ENCODE peak calls at places on chromosomes 12 and 14, in five cellular contexts. S is upper lobe of right lung, Y is glutamatergic neuron, Q is dorsolateral prefrontal cortex, H is hepatocyte. D is an unnamed sample.

GRCh38 chr14:64303471-64303917 is 9.3 kb upstream of the ESR2 start:
- DNase-seq in S (no peak), Y (no peak), Q (no peak), H (peak), D (no peak)

GRCh38 chr14:75648066-75648838 is 12.4 kb downstream of the ERG28 start:
- DNase-seq in S (peak), Y (no peak), Q (peak), H (peak), D (no peak)

GRCh38 chr12:107207931-107208515 is 114.7 kb upstream of the CRY1 start:
- DNase-seq in S (no peak), Y (no peak), Q (no peak), H (no peak), D (no peak)

GRCh38 chr12:57476993-57477709 is 2.5 kb downstream of the ARHGAP9 start:
- DNase-seq in S (no peak), Y (no peak), Q (no peak), H (no peak), D (peak)

GRCh38 chr12:89243786-89244185 is 108.5 kb downstream of the DUSP6 start:
- DNase-seq in S (no peak), Y (no peak), Q (no peak), H (no peak), D (no peak)

GRCh38 chr12:88644946-88645702 is 64.9 kb upstream of the KITLG start:
- DNase-seq in S (no peak), Y (no peak), Q (no peak), H (no peak), D (no peak)

GRCh38 chr14:33348510-33348909 is 409.8 kb downstream of the NPAS3 start:
- DNase-seq in S (no peak), Y (no peak), Q (no peak), H (no peak), D (no peak)

GRCh38 chr14:106843951-106844483 is 1317.6 kb downstream of the TMEM121 start:
- DNase-seq in S (peak), Y (no peak), Q (no peak), H (no peak), D (peak)

GRCh38 chr12:97173672-97174385 is 266.8 kb downstream of the NEDD1 start:
- DNase-seq in S (no peak), Y (no peak), Q (no peak), H (no peak), D (no peak)

GRCh38 chr12:121278450-121279375 is 17.8 kb downstream of the CAMKK2 start:
- DNase-seq in S (no peak), Y (no peak), Q (no peak), H (no peak), D (no peak)

GRCh38 chr14:97408937-97409860 is 612.0 kb downstream of the VRK1 start:
- DNase-seq in S (no peak), Y (no peak), Q (no peak), H (no peak), D (peak)

GRCh38 chr14:32319368-32320049 is 9.6 kb upstream of the AKAP6 start:
- DNase-seq in S (no peak), Y (no peak), Q (no peak), H (no peak), D (no peak)

GRCh38 chr12:101793401-101793800 is 37.4 kb downstream of the GNPTAB start:
- DNase-seq in S (no peak), Y (no peak), Q (no peak), H (no peak), D (peak)

GRCh38 chr12:86331012-86331411 is 74.8 kb upstream of the MGAT4C start:
- DNase-seq in S (no peak), Y (no peak), Q (no peak), H (no peak), D (no peak)

GRCh38 chr14:51607677-51608076 is 44.0 kb upstream of the FRMD6 start:
- DNase-seq in S (no peak), Y (no peak), Q (no peak), H (peak), D (no peak)

GRCh38 chr14:90717916-90718315 is 98.3 kb downstream of the TTC7B start:
- DNase-seq in S (no peak), Y (no peak), Q (no peak), H (no peak), D (no peak)

GRCh38 chr14:106842687-106843086 is 1316.3 kb downstream of the TMEM121 start:
- DNase-seq in S (no peak), Y (no peak), Q (no peak), H (no peak), D (no peak)

GRCh38 chr12:119176267-119177055 is 2.3 kb upstream of the HSPB8 start:
- DNase-seq in S (peak), Y (peak), Q (peak), H (peak), D (peak)

GRCh38 chr12:81992461-81992860 is 233.3 kb upstream of the PPFIA2 start:
- DNase-seq in S (no peak), Y (peak), Q (peak), H (peak), D (peak)

GRCh38 chr12:47192046-47192445 is 112.3 kb upstream of the AMIGO2 start:
- DNase-seq in S (no peak), Y (no peak), Q (no peak), H (no peak), D (no peak)

GRCh38 chr14:96824283-96824682 is 27.1 kb downstream of the VRK1 start:
- DNase-seq in S (no peak), Y (no peak), Q (no peak), H (no peak), D (no peak)

GRCh38 chr12:90048918-90049317 is 340.3 kb upstream of the ATP2B1 start:
- DNase-seq in S (no peak), Y (no peak), Q (no peak), H (no peak), D (no peak)

GRCh38 chr14:85514487-85514886 is 15.5 kb upstream of the FLRT2 start:
- DNase-seq in S (no peak), Y (no peak), Q (no peak), H (no peak), D (no peak)

GRCh38 chr14:90705052-90705392 is 111.2 kb downstream of the TTC7B start:
- DNase-seq in S (no peak), Y (no peak), Q (no peak), H (no peak), D (no peak)

GRCh38 chr12:96240656-96241055 is 46.5 kb downstream of the ELK3 start:
- DNase-seq in S (no peak), Y (no peak), Q (no peak), H (no peak), D (no peak)

GRCh38 chr14:55446127-55446736 is 5.8 kb upstream of the TBPL2 start:
- DNase-seq in S (no peak), Y (peak), Q (peak), H (peak), D (peak)

GRCh38 chr14:49995162-49995561 is 102.3 kb downstream of the ARF6 start:
- DNase-seq in S (no peak), Y (no peak), Q (no peak), H (no peak), D (no peak)

GRCh38 chr14:95482967-95483842 is 33.2 kb downstream of the SYNE3 start:
- DNase-seq in S (no peak), Y (no peak), Q (peak), H (peak), D (no peak)

GRCh38 chr12:125143491-125143890 is 78.3 kb downstream of the AACS start:
- DNase-seq in S (no peak), Y (no peak), Q (peak), H (no peak), D (no peak)

GRCh38 chr12:125137776-125138344 is 72.6 kb downstream of the AACS start:
- DNase-seq in S (no peak), Y (no peak), Q (no peak), H (no peak), D (no peak)

GRCh38 chr12:125142601-125143000 is 77.4 kb downstream of the AACS start:
- DNase-seq in S (no peak), Y (no peak), Q (no peak), H (no peak), D (no peak)

GRCh38 chr12:125140239-125140917 is 75.1 kb downstream of the AACS start:
- DNase-seq in S (no peak), Y (no peak), Q (no peak), H (no peak), D (no peak)

GRCh38 chr12:125140918-125141573 is 75.8 kb downstream of the AACS start:
- DNase-seq in S (no peak), Y (no peak), Q (no peak), H (no peak), D (no peak)
- TF ChIP-seq CTCF in S (no peak), Y (no peak), Q (no peak), H (no peak), D (no peak)

GRCh38 chr14:71399057-71399487 is 491.8 kb downstream of the PCNX1 start:
- DNase-seq in S (no peak), Y (no peak), Q (no peak), H (no peak), D (peak)

GRCh38 chr14:71408362-71409035 is 501.2 kb downstream of the PCNX1 start:
- DNase-seq in S (no peak), Y (no peak), Q (no peak), H (no peak), D (no peak)

GRCh38 chr14:71400821-71401447 is 493.7 kb downstream of the PCNX1 start:
- DNase-seq in S (no peak), Y (no peak), Q (no peak), H (no peak), D (no peak)

GRCh38 chr14:71405676-71406075 is 498.4 kb downstream of the PCNX1 start:
- DNase-seq in S (no peak), Y (no peak), Q (no peak), H (no peak), D (no peak)

DNA sequence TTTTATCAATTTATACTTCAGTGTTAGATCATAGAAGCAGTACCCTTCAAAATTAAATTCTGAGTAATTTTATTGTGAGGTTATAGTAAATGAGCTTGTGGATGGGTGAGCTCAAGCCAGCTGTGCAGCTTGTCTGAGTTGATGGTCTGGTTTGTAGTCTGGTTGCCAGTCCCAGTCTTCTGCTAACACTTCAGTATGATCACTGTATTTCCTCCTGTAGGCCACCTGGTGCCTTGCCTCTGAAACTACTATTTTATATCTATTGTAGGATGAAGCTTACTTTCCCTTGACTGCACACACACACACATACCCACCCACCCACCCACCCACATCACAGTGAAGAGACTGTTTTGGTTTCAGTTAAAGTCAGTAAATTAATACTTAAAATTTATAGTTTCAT is 496.4 kb downstream of the PCNX1 start:
- DNase-seq in S (no peak), Y (no peak), Q (no peak), H (no peak), D (peak)
- TF ChIP-seq CTCF in S (peak), Y (no peak), Q (no peak), H (no peak), D (peak)

GRCh38 chr12:58519839-58520238 is 400.5 kb downstream of the LRIG3 start:
- DNase-seq in S (no peak), Y (no peak), Q (no peak), H (no peak), D (no peak)

GRCh38 chr12:58521152-58521551 is 399.2 kb downstream of the LRIG3 start:
- DNase-seq in S (no peak), Y (no peak), Q (no peak), H (no peak), D (no peak)

GRCh38 chr12:58523360-58523759 is 396.9 kb downstream of the LRIG3 start:
- DNase-seq in S (no peak), Y (no peak), Q (peak), H (no peak), D (no peak)

DNA sequence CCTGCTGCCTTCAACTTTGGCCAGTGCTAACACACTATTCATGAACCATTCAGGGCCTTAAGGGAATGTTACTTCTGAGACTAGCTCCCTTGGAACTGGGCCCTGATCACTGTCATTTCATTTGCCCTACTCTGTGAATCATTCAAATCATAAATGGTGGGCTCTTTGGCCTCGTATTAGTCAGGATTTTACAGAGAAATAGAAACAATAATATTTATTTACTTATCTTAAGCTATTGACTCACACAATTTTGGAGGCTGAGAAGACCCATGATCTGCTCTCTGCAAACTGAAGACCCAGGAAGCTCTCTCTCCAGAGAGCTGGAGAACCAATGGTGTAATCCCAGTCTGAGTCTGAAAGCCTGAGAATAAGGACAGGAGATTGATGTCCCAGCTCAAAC is 398.5 kb downstream of the LRIG3 start:
- DNase-seq in S (no peak), Y (no peak), Q (no peak), H (no peak), D (no peak)
- TF ChIP-seq CTCF in S (no peak), Y (no peak), Q (no peak), H (no peak), D (no peak)

GRCh38 chr14:29926701-29927595 is 699 bp downstream of the PRKD1 start:
- DNase-seq in S (peak), Y (peak), Q (peak), H (peak), D (no peak)
- TF ChIP-seq CTCF in S (peak), Y (no peak), Q (no peak), H (peak), D (no peak)

D was measured in activated CD8-positive, alpha-beta T cell treated with anti-CD3 and anti-CD28 coated beads for 36 hours.